ENCODE peak calls at places on chromosomes 7 and 10, in six cellular contexts. B, F, K, T, P and C are unnamed samples.

GRCh38 chr7:128833148-128833938 is 3.1 kb downstream of the FLNC start:
- DNase-seq in B (no peak), F (no peak), K (no peak), T (no peak), P (no peak), C (no peak)

GRCh38 chr10:33385016-33385415 is 50.5 kb upstream of the NRP1 start:
- DNase-seq in B (no peak), F (no peak), K (no peak), T (no peak), P (no peak), C (no peak)

GRCh38 chr10:100637785-100638184 is 102.0 kb downstream of the HIF1AN start:
- DNase-seq in B (no peak), F (no peak), K (no peak), T (no peak), P (no peak), C (no peak)

GRCh38 chr7:80842479-80842797 is 76.4 kb downstream of the SEMA3C start:
- DNase-seq in B (no peak), F (no peak), K (no peak), T (no peak), P (no peak), C (no peak)

GRCh38 chr10:29853913-29854312 is 205.5 kb downstream of the JCAD start:
- DNase-seq in B (no peak), F (no peak), K (no peak), T (no peak), P (no peak), C (no peak)

GRCh38 chr7:44228571-44229350 is 28.0 kb downstream of the YKT6 start:
- DNase-seq in B (no peak), F (no peak), K (no peak), T (no peak), P (no peak), C (no peak)

GRCh38 chr10:90007226-90007625 is 305.8 kb downstream of the KIF20B start:
- DNase-seq in B (no peak), F (no peak), K (no peak), T (no peak), P (no peak), C (no peak)

GRCh38 chr7:18163091-18163490 is 135.4 kb upstream of the PRPS1L1 start:
- DNase-seq in B (no peak), F (no peak), K (no peak), T (no peak), P (no peak), C (no peak)

GRCh38 chr10:129864601-129865126 is 99.4 kb downstream of the EBF3 start:
- DNase-seq in B (no peak), F (no peak), K (no peak), T (no peak), P (no peak), C (no peak)

GRCh38 chr10:90859321-90859751 is 1.5 kb upstream of the HTR7 start:
- DNase-seq in B (no peak), F (no peak), K (no peak), T (no peak), P (no peak), C (no peak)

GRCh38 chr7:151087247-151088018 is 1.2 kb downstream of the AGAP3 start:
- DNase-seq in B (peak; percentile 48), F (peak; percentile 47), K (no peak), T (no peak), P (no peak), C (no peak)

GRCh38 chr10:92419740-92420553 is 129.0 kb downstream of the MARCHF5 start:
- DNase-seq in B (no peak), F (no peak), K (no peak), T (peak; percentile 33), P (no peak), C (no peak)

GRCh38 chr7:126578338-126578737 is 674.4 kb downstream of the GRM8 start:
- DNase-seq in B (no peak), F (no peak), K (no peak), T (no peak), P (no peak), C (no peak)

GRCh38 chr10:48701139-48701901 is 16.6 kb downstream of the WDFY4 start:
- DNase-seq in B (no peak), F (no peak), K (no peak), T (no peak), P (no peak), C (no peak)

GRCh38 chr7:87851242-87851641 is 24.9 kb downstream of the SLC25A40 start:
- DNase-seq in B (no peak), F (no peak), K (no peak), T (no peak), P (no peak), C (no peak)